ENCODE peak calls at places on chromosome 12, in eight cellular contexts. S is NCI-H1105; D is stimulated activated CD4-positive, alpha-beta T cell treated with anti-CD3 and anti-CD28 coated beads, Interleukin-1b, Interleukin-23, amount 100 ng/mL, for 1 hour; N is stimulated activated CD8-positive, alpha-beta memory T cell treated with anti-CD3 and anti-CD28 coated beads, Interleukin-12 subunit alpha, Interleukin-12 subunit beta, amount 100 ng/mL, for 1 hour; P is cardiac fibroblast; G is RKO; I is spleen; J is NCI-H1930. X is an unnamed sample.

GRCh38 chr12:110354172-110354780 is 49.2 kb downstream of the ANAPC7 start:
- DNase-seq in P (peak; percentile 25), G (no peak), S (no peak), N (no peak), I (no peak), J (no peak), D (no peak), X (peak; percentile 88)

GRCh38 chr12:11539156-11539555 is 110.3 kb upstream of the ETV6 start:
- DNase-seq in I (no peak), N (no peak), S (no peak), D (no peak), P (no peak), J (no peak), G (no peak), X (no peak)

GRCh38 chr12:15322164-15323054 is at the start of gene PTPRO:
- DNase-seq in D (no peak), N (no peak), P (peak; percentile 14), I (no peak), S (peak; percentile 77), J (peak; percentile 59), G (no peak), X (peak; percentile 5)

GRCh38 chr12:33129500-33129899 is 232.9 kb upstream of the PKP2 start:
- DNase-seq in N (no peak), I (no peak), J (no peak), P (no peak), G (no peak), D (no peak), S (no peak), X (no peak)

GRCh38 chr12:2387051-2387834 is 334.5 kb downstream of the CACNA1C start:
- DNase-seq in I (no peak), N (no peak), J (no peak), P (peak; percentile 4), D (no peak), S (no peak), G (no peak), X (no peak)

GRCh38 chr12:51922762-51923505 is 15.6 kb downstream of the ACVRL1 start:
- DNase-seq in N (no peak), P (peak; percentile 56), S (no peak), D (no peak), G (no peak), I (no peak), J (no peak), X (peak; percentile 66)

GRCh38 chr12:65466906-65467305 is 188.4 kb downstream of the MSRB3 start:
- DNase-seq in J (no peak), S (no peak), G (no peak), D (no peak), I (no peak), P (peak; percentile 39), N (no peak), X (no peak)

GRCh38 chr12:80412343-80412953 is 31.6 kb upstream of the PTPRQ start:
- DNase-seq in D (no peak), J (no peak), N (no peak), G (peak; percentile 65), P (peak; percentile 78), S (peak; percentile 63), I (no peak), X (peak; percentile 65)

GRCh38 chr12:121209629-121210572 is at the start of gene P2RX4:
- DNase-seq in J (peak; percentile 88), P (peak; percentile 70), G (peak; percentile 83), I (peak; percentile 98), N (peak; percentile 68), S (peak; percentile 65), D (peak; percentile 69), X (peak; percentile 82)

X was measured in dermis blood vessel endothelial cell.